ENCODE peak calls at places on chromosomes 13 and 19, in six cellular contexts. J is dorsolateral prefrontal cortex, Y is HepG2, S is PC-9, K is ovary, U is lower leg skin. M is an unnamed sample.

GRCh38 chr19:47032171-47032811 is 12.7 kb downstream of the NPAS1 start:
- DNase-seq in K (no peak), S (peak; percentile 66), U (no peak), Y (no peak), J (peak; percentile 44), M (peak; percentile 68)

GRCh38 chr13:97749174-97749573 is 204.3 kb upstream of the IPO5 start:
- DNase-seq in S (peak; percentile 70), J (no peak), U (no peak), Y (peak; percentile 9), K (no peak), M (no peak)

GRCh38 chr19:43476606-43477005 is 11.2 kb upstream of the LYPD3 start:
- DNase-seq in K (no peak), U (no peak), J (no peak), Y (no peak), S (peak; percentile 68), M (no peak)

GRCh38 chr13:20684041-20684440 is 19.5 kb upstream of the IL17D start:
- DNase-seq in S (no peak), J (no peak), Y (no peak), U (no peak), K (no peak), M (no peak)

GRCh38 chr19:49890349-49891311 is 6.1 kb downstream of the IL4I1 start:
- DNase-seq in K (peak; percentile 60), S (peak; percentile 35), J (no peak), Y (no peak), U (no peak), M (no peak)

GRCh38 chr19:54262470-54262869 is 5.4 kb upstream of the LILRB5 start:
- DNase-seq in Y (no peak), K (no peak), J (no peak), U (no peak), S (no peak), M (no peak)

GRCh38 chr19:16594131-16594586 is 21.9 kb upstream of the SLC35E1 start:
- DNase-seq in J (no peak), S (no peak), Y (no peak), U (no peak), K (no peak), M (no peak)

GRCh38 chr13:68996671-68997030 is 1111.0 kb upstream of the ATXN8OS start:
- DNase-seq in J (no peak), Y (no peak), U (no peak), S (no peak), K (no peak), M (no peak)

GRCh38 chr13:107370036-107370785 is 802.3 kb upstream of the ARGLU1 start:
- DNase-seq in Y (no peak), U (no peak), S (no peak), K (no peak), J (peak; percentile 42), M (no peak)

GRCh38 chr19:45464274-45464673 is 3.5 kb upstream of the FOSB start:
- DNase-seq in K (no peak), U (no peak), S (no peak), J (no peak), Y (no peak), M (no peak)

GRCh38 chr13:43446126-43446525 is 340.6 kb downstream of the ENOX1 start:
- DNase-seq in U (no peak), J (no peak), Y (no peak), S (no peak), K (no peak), M (no peak)

GRCh38 chr13:47661076-47661475 is 340.0 kb downstream of the SUCLA2 start:
- DNase-seq in S (no peak), J (no peak), K (no peak), U (no peak), Y (no peak), M (no peak)

GRCh38 chr19:48468806-48469055 is 438 bp upstream of the CYTH2 start:
- DNase-seq in U (no peak), Y (no peak), S (no peak), K (no peak), J (peak; percentile 100), M (no peak)

GRCh38 chr13:112670864-112671263 is 19.0 kb upstream of the ATP11A start:
- DNase-seq in U (no peak), J (no peak), S (no peak), K (no peak), Y (no peak), M (no peak)

GRCh38 chr13:19052180-19052579 is 129.4 kb downstream of the TUBA3C start:
- DNase-seq in S (no peak), Y (no peak), U (no peak), K (no peak), J (no peak), M (no peak)

GRCh38 chr13:95275322-95276118 is 25.7 kb downstream of the ABCC4 start:
- DNase-seq in Y (peak; percentile 73), U (no peak), S (peak; percentile 80), K (no peak), J (no peak), M (no peak)

GRCh38 chr13:82636119-82636518 is 1246.2 kb downstream of the SLITRK1 start:
- DNase-seq in U (no peak), Y (no peak), S (peak; percentile 50), J (no peak), K (no peak), M (no peak)

GRCh38 chr19:3671680-3672574 is 28.3 kb downstream of the PIP5K1C start:
- DNase-seq in Y (no peak), K (peak; percentile 60), S (no peak), U (no peak), J (no peak), M (no peak)

GRCh38 chr13:71714802-71715375 is 152.1 kb downstream of the DACH1 start:
- DNase-seq in Y (no peak), K (no peak), U (no peak), J (no peak), S (no peak), M (no peak)

GRCh38 chr13:44306401-44307192 is 67.0 kb upstream of the SERP2 start:
- DNase-seq in Y (no peak), S (peak; percentile 88), J (no peak), K (peak; percentile 83), U (no peak), M (no peak)

GRCh38 chr19:38711726-38712153 is 32.5 kb downstream of the CAPN12 start:
- DNase-seq in Y (no peak), U (no peak), J (no peak), K (peak; percentile 72), S (no peak), M (no peak)

GRCh38 chr13:29713841-29714240 is 118.4 kb upstream of the SLC7A1 start:
- DNase-seq in J (no peak), S (no peak), Y (no peak), U (no peak), K (no peak), M (no peak)

GRCh38 chr13:41563501-41564001 is 106.2 kb downstream of the RGCC start:
- DNase-seq in S (no peak), J (peak; percentile 52), Y (peak; percentile 57), U (no peak), K (no peak), M (no peak)

GRCh38 chr13:24644051-24644450 is 36.2 kb upstream of the ATP12A start:
- DNase-seq in K (no peak), U (no peak), J (no peak), S (no peak), Y (no peak), M (no peak)

GRCh38 chr13:52128714-52129700 is at the start of gene NEK5:
- DNase-seq in S (no peak), J (peak; percentile 16), Y (peak; percentile 49), U (peak; percentile 23), K (peak; percentile 68), M (peak; percentile 84)

GRCh38 chr13:98220188-98220765 is 43.2 kb upstream of the RNF113B start:
- DNase-seq in Y (no peak), K (peak; percentile 26), S (no peak), J (no peak), U (no peak), M (no peak)

GRCh38 chr13:30191491-30192100 is 115.8 kb downstream of the KATNAL1 start:
- DNase-seq in S (no peak), J (no peak), K (no peak), U (no peak), Y (no peak), M (no peak)

GRCh38 chr19:56086671-56087430 is 34.2 kb downstream of the ZNF787 start:
- DNase-seq in J (no peak), U (no peak), Y (no peak), S (no peak), K (no peak), M (no peak)

GRCh38 chr19:58492265-58492664 is 16.1 kb downstream of the ZNF446 start:
- DNase-seq in K (no peak), U (no peak), J (peak; percentile 31), S (no peak), Y (no peak), M (no peak)

GRCh38 chr13:91719033-91719432 is 320.6 kb downstream of the GPC5 start:
- DNase-seq in U (no peak), Y (no peak), K (no peak), J (no peak), S (no peak), M (no peak)

GRCh38 chr19:45863840-45864628 is at the start of gene FOXA3:
- DNase-seq in J (no peak), S (no peak), K (peak; percentile 56), U (no peak), Y (peak; percentile 64), M (peak; percentile 71)

GRCh38 chr19:14138576-14139265 is 2.3 kb upstream of the ASF1B start:
- DNase-seq in Y (no peak), J (no peak), S (no peak), K (no peak), U (no peak), M (no peak)
- TF ChIP-seq CTCF in Y (no peak), J (no peak), S (no peak), K (no peak), U (no peak), M (no peak)

GRCh38 chr19:1776606-1777147 is 23.4 kb downstream of the ONECUT3 start:
- DNase-seq in J (no peak), Y (no peak), S (no peak), K (no peak), U (no peak), M (no peak)

GRCh38 chr19:1777149-1777548 is 23.8 kb downstream of the ONECUT3 start:
- DNase-seq in S (no peak), Y (no peak), J (no peak), K (no peak), U (no peak), M (no peak)

GRCh38 chr19:1773173-1773572 is 19.9 kb downstream of the ONECUT3 start:
- DNase-seq in J (no peak), S (peak; percentile 83), U (no peak), Y (no peak), K (no peak), M (no peak)

GRCh38 chr19:1775951-1776605 is 22.8 kb downstream of the ONECUT3 start:
- DNase-seq in U (no peak), K (no peak), S (no peak), J (no peak), Y (no peak), M (no peak)

GRCh38 chr19:1774999-1775772 is 21.9 kb downstream of the ONECUT3 start:
- DNase-seq in S (no peak), K (no peak), J (no peak), Y (no peak), U (no peak), M (no peak)
- TF ChIP-seq CTCF in S (peak; percentile 67), K (no peak), J (peak; percentile 17), Y (peak; percentile 90), U (no peak), M (peak; percentile 63)

GRCh38 chr19:41316306-41316920 is 6.4 kb downstream of the CCDC97 start:
- DNase-seq in Y (no peak), K (peak; percentile 16), U (no peak), J (no peak), S (no peak), M (no peak)
- TF ChIP-seq CTCF in Y (no peak), K (no peak), U (no peak), J (no peak), S (no peak), M (no peak)

GRCh38 chr19:34017024-34017423 is 155.3 kb upstream of the LSM14A start:
- DNase-seq in U (no peak), J (no peak), Y (no peak), S (no peak), K (no peak), M (no peak)
- TF ChIP-seq CTCF in U (no peak), J (no peak), Y (no peak), S (no peak), K (no peak), M (no peak)